ENCODE peak calls at places on chromosomes 4 and X, in four cellular contexts. One of them, this sample, is unnamed.

GRCh38 chr4:91243132-91243531 is 1060.6 kb upstream of the GRID2 start:
- DNase-seq in naive thymus-derived CD4-positive, alpha-beta T cell: no peak
- DNase-seq in RCC 7860: peak; percentile 41
- DNase-seq in endodermal cell: no peak
- DNase-seq in this sample: no peak

GRCh38 chrX:50707955-50708694 is 105.9 kb downstream of the SHROOM4 start:
- DNase-seq in naive thymus-derived CD4-positive, alpha-beta T cell: no peak
- DNase-seq in RCC 7860: no peak
- DNase-seq in endodermal cell: no peak
- DNase-seq in this sample: no peak

GRCh38 chrX:134019567-134020206 is 34.3 kb upstream of the GPC3 start:
- DNase-seq in endodermal cell: no peak
- DNase-seq in naive thymus-derived CD4-positive, alpha-beta T cell: no peak
- DNase-seq in RCC 7860: no peak
- DNase-seq in this sample: no peak

GRCh38 chr4:105196523-105197145 is 50.0 kb downstream of the TET2 start:
- DNase-seq in endodermal cell: no peak
- DNase-seq in naive thymus-derived CD4-positive, alpha-beta T cell: no peak
- DNase-seq in RCC 7860: no peak
- DNase-seq in this sample: no peak

GRCh38 chr4:44425614-44426208 is 22.9 kb downstream of the KCTD8 start:
- DNase-seq in naive thymus-derived CD4-positive, alpha-beta T cell: no peak
- DNase-seq in RCC 7860: no peak
- DNase-seq in endodermal cell: peak; percentile 75
- DNase-seq in this sample: no peak

GRCh38 chr4:78720994-78721677 is 55.0 kb upstream of the BMP2K start:
- DNase-seq in naive thymus-derived CD4-positive, alpha-beta T cell: peak; percentile 38
- DNase-seq in RCC 7860: no peak
- DNase-seq in endodermal cell: no peak
- DNase-seq in this sample: no peak

GRCh38 chr4:108889696-108890475 is 127.0 kb upstream of the ETNPPL start:
- DNase-seq in naive thymus-derived CD4-positive, alpha-beta T cell: no peak
- DNase-seq in RCC 7860: no peak
- DNase-seq in endodermal cell: no peak
- DNase-seq in this sample: no peak

GRCh38 chr4:189021831-189022230 is 882.6 kb downstream of the TRIML1 start:
- DNase-seq in endodermal cell: peak; percentile 59
- DNase-seq in naive thymus-derived CD4-positive, alpha-beta T cell: no peak
- DNase-seq in RCC 7860: no peak
- DNase-seq in this sample: peak; percentile 77

GRCh38 chr4:30847157-30847556 is 127.0 kb downstream of the PCDH7 start:
- DNase-seq in endodermal cell: peak; percentile 63
- DNase-seq in RCC 7860: no peak
- DNase-seq in naive thymus-derived CD4-positive, alpha-beta T cell: no peak
- DNase-seq in this sample: no peak

GRCh38 chr4:3864736-3865721 is 98.8 kb downstream of the ADRA2C start:
- DNase-seq in RCC 7860: no peak
- DNase-seq in endodermal cell: no peak
- DNase-seq in naive thymus-derived CD4-positive, alpha-beta T cell: no peak
- DNase-seq in this sample: peak; percentile 45

GRCh38 chr4:47752214-47752613 is 85.7 kb downstream of the CORIN start:
- DNase-seq in naive thymus-derived CD4-positive, alpha-beta T cell: no peak
- DNase-seq in endodermal cell: no peak
- DNase-seq in RCC 7860: no peak
- DNase-seq in this sample: no peak

GRCh38 chrX:56563231-56564116 is at the start of gene UBQLN2:
- DNase-seq in endodermal cell: peak; percentile 87
- DNase-seq in RCC 7860: peak; percentile 39
- DNase-seq in naive thymus-derived CD4-positive, alpha-beta T cell: peak; percentile 78
- DNase-seq in this sample: peak; percentile 92

GRCh38 chrX:9899640-9900075 is 67.5 kb upstream of the CLDN34 start:
- DNase-seq in RCC 7860: no peak
- DNase-seq in endodermal cell: no peak
- DNase-seq in naive thymus-derived CD4-positive, alpha-beta T cell: no peak
- DNase-seq in this sample: peak; percentile 63

GRCh38 chr4:6464842-6465588 is 7.4 kb downstream of the PPP2R2C start:
- DNase-seq in naive thymus-derived CD4-positive, alpha-beta T cell: no peak
- DNase-seq in RCC 7860: peak; percentile 20
- DNase-seq in endodermal cell: peak; percentile 78
- DNase-seq in this sample: peak; percentile 36

GRCh38 chr4:75892508-75892907 is 9.7 kb downstream of the PPEF2 start:
- DNase-seq in endodermal cell: peak; percentile 79
- DNase-seq in RCC 7860: no peak
- DNase-seq in naive thymus-derived CD4-positive, alpha-beta T cell: no peak
- DNase-seq in this sample: no peak

GRCh38 chrX:39592776-39593175 is 505.0 kb downstream of the BCOR start:
- DNase-seq in naive thymus-derived CD4-positive, alpha-beta T cell: no peak
- DNase-seq in RCC 7860: no peak
- DNase-seq in endodermal cell: no peak
- DNase-seq in this sample: no peak

GRCh38 chr4:51853027-51853682 is 10.2 kb downstream of the DCUN1D4 start:
- DNase-seq in naive thymus-derived CD4-positive, alpha-beta T cell: no peak
- DNase-seq in endodermal cell: peak; percentile 60
- DNase-seq in RCC 7860: no peak
- DNase-seq in this sample: no peak

GRCh38 chrX:118499295-118499694 is 3.7 kb downstream of the DOCK11 start:
- DNase-seq in RCC 7860: no peak
- DNase-seq in endodermal cell: peak; percentile 67
- DNase-seq in naive thymus-derived CD4-positive, alpha-beta T cell: no peak
- DNase-seq in this sample: no peak

GRCh38 chr4:1375761-1376322 is 28.8 kb downstream of the UVSSA start:
- DNase-seq in endodermal cell: peak; percentile 29
- DNase-seq in RCC 7860: no peak
- DNase-seq in naive thymus-derived CD4-positive, alpha-beta T cell: no peak
- DNase-seq in this sample: peak; percentile 53

GRCh38 chr4:26032572-26033320 is 118.7 kb downstream of the SMIM20 start:
- DNase-seq in RCC 7860: peak; percentile 49
- DNase-seq in endodermal cell: no peak
- DNase-seq in naive thymus-derived CD4-positive, alpha-beta T cell: no peak
- DNase-seq in this sample: no peak

GRCh38 chr4:98786866-98787265 is 128.5 kb upstream of the TSPAN5 start:
- DNase-seq in naive thymus-derived CD4-positive, alpha-beta T cell: no peak
- DNase-seq in RCC 7860: no peak
- DNase-seq in endodermal cell: no peak
- DNase-seq in this sample: no peak

GRCh38 chr4:22072726-22073125 is 124.2 kb upstream of the KCNIP4 start:
- DNase-seq in endodermal cell: no peak
- DNase-seq in RCC 7860: no peak
- DNase-seq in naive thymus-derived CD4-positive, alpha-beta T cell: no peak
- DNase-seq in this sample: no peak

GRCh38 chrX:47483310-47484268 is 567 bp upstream of the ZNF41 start:
- DNase-seq in endodermal cell: peak; percentile 53
- DNase-seq in RCC 7860: no peak
- DNase-seq in naive thymus-derived CD4-positive, alpha-beta T cell: no peak
- DNase-seq in this sample: peak; percentile 63

GRCh38 chrX:101393530-101394305 is 2.9 kb downstream of the RPL36A start:
- DNase-seq in RCC 7860: peak; percentile 6
- DNase-seq in naive thymus-derived CD4-positive, alpha-beta T cell: no peak
- DNase-seq in endodermal cell: no peak
- DNase-seq in this sample: no peak

GRCh38 chr4:36990108-36990872 is 254.3 kb upstream of the NWD2 start:
- DNase-seq in endodermal cell: no peak
- DNase-seq in naive thymus-derived CD4-positive, alpha-beta T cell: no peak
- DNase-seq in RCC 7860: no peak
- DNase-seq in this sample: no peak

GRCh38 chrX:50635811-50636365 is 165.3 kb upstream of the DGKK start:
- DNase-seq in naive thymus-derived CD4-positive, alpha-beta T cell: no peak
- DNase-seq in endodermal cell: no peak
- DNase-seq in RCC 7860: no peak
- DNase-seq in this sample: no peak

GRCh38 chr4:6071959-6072720 is 53.9 kb upstream of the C4orf50 start:
- DNase-seq in RCC 7860: no peak
- DNase-seq in endodermal cell: no peak
- DNase-seq in naive thymus-derived CD4-positive, alpha-beta T cell: no peak
- DNase-seq in this sample: peak; percentile 60

GRCh38 chr4:8224596-8225289 is 25.7 kb downstream of the SH3TC1 start:
- DNase-seq in endodermal cell: no peak
- DNase-seq in naive thymus-derived CD4-positive, alpha-beta T cell: no peak
- DNase-seq in RCC 7860: no peak
- DNase-seq in this sample: no peak

GRCh38 chrX:9677098-9677739 is 88.4 kb downstream of the GPR143 start:
- DNase-seq in RCC 7860: no peak
- DNase-seq in naive thymus-derived CD4-positive, alpha-beta T cell: peak; percentile 7
- DNase-seq in endodermal cell: no peak
- DNase-seq in this sample: peak; percentile 78

GRCh38 chr4:87025614-87026041 is 90.8 kb downstream of the AFF1 start:
- DNase-seq in endodermal cell: peak; percentile 66
- DNase-seq in RCC 7860: peak; percentile 75
- DNase-seq in naive thymus-derived CD4-positive, alpha-beta T cell: no peak
- DNase-seq in this sample: no peak

GRCh38 chr4:181509073-181509472 is 734.1 kb upstream of the TENM3 start:
- DNase-seq in naive thymus-derived CD4-positive, alpha-beta T cell: no peak
- DNase-seq in RCC 7860: no peak
- DNase-seq in endodermal cell: no peak
- DNase-seq in this sample: no peak

GRCh38 chr4:77697860-77698599 is 92.4 kb downstream of the CXCL13 start:
- DNase-seq in naive thymus-derived CD4-positive, alpha-beta T cell: no peak
- DNase-seq in endodermal cell: peak; percentile 75
- DNase-seq in RCC 7860: peak; percentile 62
- DNase-seq in this sample: no peak

GRCh38 chrX:88613338-88613737 is 133.7 kb upstream of the CPXCR1 start:
- DNase-seq in endodermal cell: peak; percentile 57
- DNase-seq in naive thymus-derived CD4-positive, alpha-beta T cell: no peak
- DNase-seq in RCC 7860: no peak
- DNase-seq in this sample: no peak

GRCh38 chr4:184473515-184474260 is 662 bp downstream of the IRF2 start:
- DNase-seq in endodermal cell: peak; percentile 81
- DNase-seq in RCC 7860: no peak
- DNase-seq in naive thymus-derived CD4-positive, alpha-beta T cell: peak; percentile 71
- DNase-seq in this sample: no peak

GRCh38 chr4:185213829-185214228 is 4.4 kb downstream of the SNX25 start:
- DNase-seq in RCC 7860: no peak
- DNase-seq in endodermal cell: no peak
- DNase-seq in naive thymus-derived CD4-positive, alpha-beta T cell: no peak
- DNase-seq in this sample: no peak

GRCh38 chr4:76251448-76252270 is at the start of gene FAM47E:
- DNase-seq in naive thymus-derived CD4-positive, alpha-beta T cell: peak; percentile 28
- DNase-seq in RCC 7860: peak; percentile 51
- DNase-seq in endodermal cell: peak; percentile 95
- DNase-seq in this sample: peak; percentile 88

GRCh38 chr4:18020145-18020670 is 1.3 kb downstream of the LCORL start:
- DNase-seq in RCC 7860: no peak
- DNase-seq in endodermal cell: peak; percentile 53
- DNase-seq in naive thymus-derived CD4-positive, alpha-beta T cell: peak; percentile 23
- DNase-seq in this sample: no peak

This sample was measured in sigmoid colon.